ENCODE peak calls at places on chromosomes 5 and 9, in seven cellular contexts. One of them, this sample, is unnamed.
A peak's percentile ranks its signal among the peaks of the same experiment; 100 is the strongest.

GRCh38 chr5:98391921-98392625 is 381.4 kb upstream of the RGMB start:
- DNase-seq in endothelial cell: no peak
- DNase-seq in thoracic aorta: no peak
- DNase-seq in heart right ventricle: no peak
- DNase-seq in transverse colon: no peak
- DNase-seq in astrocyte of the cerebellum: no peak
- DNase-seq in tibial artery: no peak
- DNase-seq in this sample: no peak

GRCh38 chr9:35495984-35496383 is 6.1 kb downstream of the RUSC2 start:
- DNase-seq in thoracic aorta: no peak
- DNase-seq in astrocyte of the cerebellum: no peak
- DNase-seq in endothelial cell: no peak
- DNase-seq in transverse colon: no peak
- DNase-seq in tibial artery: no peak
- DNase-seq in heart right ventricle: no peak
- DNase-seq in this sample: no peak

GRCh38 chr9:91867740-91868139 is 82.3 kb downstream of the ROR2 start:
- DNase-seq in endothelial cell: no peak
- DNase-seq in transverse colon: no peak
- DNase-seq in astrocyte of the cerebellum: no peak
- DNase-seq in heart right ventricle: no peak
- DNase-seq in thoracic aorta: no peak
- DNase-seq in tibial artery: no peak
- DNase-seq in this sample: no peak

GRCh38 chr5:68415177-68416085 is 199.9 kb downstream of the PIK3R1 start:
- DNase-seq in heart right ventricle: peak; percentile 29
- DNase-seq in tibial artery: peak; percentile 30
- DNase-seq in thoracic aorta: no peak
- DNase-seq in astrocyte of the cerebellum: no peak
- DNase-seq in endothelial cell: no peak
- DNase-seq in transverse colon: no peak
- DNase-seq in this sample: peak; percentile 86

GRCh38 chr5:67166886-67167285 is 29.7 kb downstream of the CD180 start:
- DNase-seq in heart right ventricle: no peak
- DNase-seq in endothelial cell: no peak
- DNase-seq in astrocyte of the cerebellum: no peak
- DNase-seq in thoracic aorta: no peak
- DNase-seq in transverse colon: no peak
- DNase-seq in tibial artery: no peak
- DNase-seq in this sample: no peak

GRCh38 chr9:14311940-14312572 is 1.9 kb downstream of the NFIB start:
- DNase-seq in heart right ventricle: no peak
- DNase-seq in tibial artery: no peak
- DNase-seq in transverse colon: no peak
- DNase-seq in thoracic aorta: no peak
- DNase-seq in astrocyte of the cerebellum: no peak
- DNase-seq in endothelial cell: no peak
- DNase-seq in this sample: peak; percentile 66

GRCh38 chr9:84375954-84376353 is 35.4 kb upstream of the SLC28A3 start:
- DNase-seq in transverse colon: no peak
- DNase-seq in thoracic aorta: no peak
- DNase-seq in astrocyte of the cerebellum: no peak
- DNase-seq in heart right ventricle: no peak
- DNase-seq in tibial artery: no peak
- DNase-seq in endothelial cell: no peak
- DNase-seq in this sample: no peak

GRCh38 chr5:107553063-107553676 is 117.6 kb downstream of the EFNA5 start:
- DNase-seq in heart right ventricle: no peak
- DNase-seq in transverse colon: no peak
- DNase-seq in astrocyte of the cerebellum: no peak
- DNase-seq in thoracic aorta: no peak
- DNase-seq in endothelial cell: no peak
- DNase-seq in tibial artery: no peak
- DNase-seq in this sample: no peak

GRCh38 chr5:71904852-71905251 is 185.8 kb downstream of the CARTPT start:
- DNase-seq in endothelial cell: no peak
- DNase-seq in astrocyte of the cerebellum: no peak
- DNase-seq in transverse colon: no peak
- DNase-seq in tibial artery: no peak
- DNase-seq in thoracic aorta: no peak
- DNase-seq in heart right ventricle: no peak
- DNase-seq in this sample: no peak

GRCh38 chr9:120933310-120934044 is 6.9 kb upstream of the TRAF1 start:
- DNase-seq in tibial artery: no peak
- DNase-seq in thoracic aorta: no peak
- DNase-seq in transverse colon: no peak
- DNase-seq in astrocyte of the cerebellum: no peak
- DNase-seq in endothelial cell: no peak
- DNase-seq in heart right ventricle: no peak
- DNase-seq in this sample: no peak

GRCh38 chr9:135087489-135087791 is at the start of gene OLFM1:
- DNase-seq in transverse colon: peak; percentile 68
- DNase-seq in heart right ventricle: peak; percentile 81
- DNase-seq in tibial artery: peak; percentile 71
- DNase-seq in astrocyte of the cerebellum: no peak
- DNase-seq in thoracic aorta: no peak
- DNase-seq in endothelial cell: peak; percentile 83
- DNase-seq in this sample: peak; percentile 19

GRCh38 chr5:30690931-30691330 is 502.6 kb upstream of the CDH6 start:
- DNase-seq in heart right ventricle: no peak
- DNase-seq in tibial artery: no peak
- DNase-seq in transverse colon: no peak
- DNase-seq in endothelial cell: no peak
- DNase-seq in astrocyte of the cerebellum: no peak
- DNase-seq in thoracic aorta: no peak
- DNase-seq in this sample: no peak

GRCh38 chr5:73412597-73412988 is 36.0 kb downstream of the FOXD1 start:
- DNase-seq in tibial artery: no peak
- DNase-seq in thoracic aorta: no peak
- DNase-seq in endothelial cell: no peak
- DNase-seq in astrocyte of the cerebellum: no peak
- DNase-seq in transverse colon: no peak
- DNase-seq in heart right ventricle: no peak
- DNase-seq in this sample: no peak

GRCh38 chr5:159341914-159342313 is 11.6 kb upstream of the IL12B start:
- DNase-seq in endothelial cell: no peak
- DNase-seq in transverse colon: peak; percentile 42
- DNase-seq in heart right ventricle: peak; percentile 63
- DNase-seq in tibial artery: peak; percentile 76
- DNase-seq in thoracic aorta: peak; percentile 12
- DNase-seq in astrocyte of the cerebellum: no peak
- DNase-seq in this sample: peak; percentile 90

GRCh38 chr9:22041792-22042191 is 32.7 kb upstream of the CDKN2B start:
- DNase-seq in heart right ventricle: no peak
- DNase-seq in endothelial cell: no peak
- DNase-seq in transverse colon: peak; percentile 84
- DNase-seq in astrocyte of the cerebellum: no peak
- DNase-seq in thoracic aorta: no peak
- DNase-seq in tibial artery: no peak
- DNase-seq in this sample: peak; percentile 95

GRCh38 chr5:946720-947625 is 54.3 kb downstream of the TRIP13 start:
- DNase-seq in transverse colon: no peak
- DNase-seq in tibial artery: no peak
- DNase-seq in endothelial cell: no peak
- DNase-seq in thoracic aorta: no peak
- DNase-seq in heart right ventricle: no peak
- DNase-seq in astrocyte of the cerebellum: no peak
- DNase-seq in this sample: no peak

GRCh38 chr5:148091991-148092964 is 28.5 kb downstream of the SPINK5 start:
- DNase-seq in heart right ventricle: no peak
- DNase-seq in endothelial cell: no peak
- DNase-seq in transverse colon: no peak
- DNase-seq in thoracic aorta: no peak
- DNase-seq in astrocyte of the cerebellum: no peak
- DNase-seq in tibial artery: no peak
- DNase-seq in this sample: no peak

GRCh38 chr5:142584843-142585242 is 101.0 kb downstream of the FGF1 start:
- DNase-seq in heart right ventricle: no peak
- DNase-seq in astrocyte of the cerebellum: peak; percentile 11
- DNase-seq in transverse colon: no peak
- DNase-seq in tibial artery: no peak
- DNase-seq in thoracic aorta: no peak
- DNase-seq in endothelial cell: no peak
- DNase-seq in this sample: no peak

GRCh38 chr5:133930061-133930823 is 38.2 kb downstream of the C5orf15 start:
- DNase-seq in astrocyte of the cerebellum: peak; percentile 39
- DNase-seq in tibial artery: peak; percentile 35
- DNase-seq in heart right ventricle: no peak
- DNase-seq in endothelial cell: no peak
- DNase-seq in thoracic aorta: peak; percentile 24
- DNase-seq in transverse colon: peak; percentile 31
- DNase-seq in this sample: no peak

GRCh38 chr5:54362434-54362833 is 52.1 kb upstream of the ARL15 start:
- DNase-seq in transverse colon: no peak
- DNase-seq in heart right ventricle: no peak
- DNase-seq in astrocyte of the cerebellum: no peak
- DNase-seq in endothelial cell: no peak
- DNase-seq in thoracic aorta: no peak
- DNase-seq in tibial artery: no peak
- DNase-seq in this sample: no peak

GRCh38 chr9:134443169-134444039 is 117.1 kb downstream of the RXRA start:
- DNase-seq in astrocyte of the cerebellum: peak; percentile 81
- DNase-seq in endothelial cell: peak; percentile 80
- DNase-seq in heart right ventricle: peak; percentile 78
- DNase-seq in tibial artery: peak; percentile 76
- DNase-seq in thoracic aorta: peak; percentile 69
- DNase-seq in transverse colon: peak; percentile 93
- DNase-seq in this sample: peak; percentile 62

GRCh38 chr5:178281321-178281720 is 48.7 kb upstream of the PHYKPL start:
- DNase-seq in tibial artery: no peak
- DNase-seq in transverse colon: no peak
- DNase-seq in heart right ventricle: no peak
- DNase-seq in thoracic aorta: no peak
- DNase-seq in astrocyte of the cerebellum: no peak
- DNase-seq in endothelial cell: no peak
- DNase-seq in this sample: no peak

GRCh38 chr5:164433471-164433870 is 928.1 kb downstream of the MAT2B start:
- DNase-seq in endothelial cell: no peak
- DNase-seq in heart right ventricle: no peak
- DNase-seq in transverse colon: no peak
- DNase-seq in thoracic aorta: no peak
- DNase-seq in astrocyte of the cerebellum: no peak
- DNase-seq in tibial artery: no peak
- DNase-seq in this sample: no peak

GRCh38 chr5:32069396-32069795 is 104.7 kb downstream of the GOLPH3 start:
- DNase-seq in tibial artery: no peak
- DNase-seq in heart right ventricle: no peak
- DNase-seq in transverse colon: no peak
- DNase-seq in endothelial cell: no peak
- DNase-seq in thoracic aorta: no peak
- DNase-seq in astrocyte of the cerebellum: no peak
- DNase-seq in this sample: no peak

GRCh38 chr5:32071351-32071944 is 102.7 kb downstream of the GOLPH3 start:
- DNase-seq in heart right ventricle: no peak
- DNase-seq in transverse colon: no peak
- DNase-seq in tibial artery: no peak
- DNase-seq in thoracic aorta: no peak
- DNase-seq in endothelial cell: no peak
- DNase-seq in astrocyte of the cerebellum: no peak
- DNase-seq in this sample: no peak

GRCh38 chr5:32076699-32077695 is 97.1 kb downstream of the GOLPH3 start:
- DNase-seq in thoracic aorta: no peak
- DNase-seq in heart right ventricle: peak; percentile 72
- DNase-seq in astrocyte of the cerebellum: peak; percentile 94
- DNase-seq in tibial artery: peak; percentile 60
- DNase-seq in transverse colon: peak; percentile 27
- DNase-seq in endothelial cell: peak; percentile 46
- DNase-seq in this sample: peak; percentile 23

GRCh38 chr5:32072054-32072453 is 102.1 kb downstream of the GOLPH3 start:
- DNase-seq in astrocyte of the cerebellum: no peak
- DNase-seq in heart right ventricle: no peak
- DNase-seq in thoracic aorta: no peak
- DNase-seq in transverse colon: no peak
- DNase-seq in endothelial cell: no peak
- DNase-seq in tibial artery: no peak
- DNase-seq in this sample: no peak

DNA sequence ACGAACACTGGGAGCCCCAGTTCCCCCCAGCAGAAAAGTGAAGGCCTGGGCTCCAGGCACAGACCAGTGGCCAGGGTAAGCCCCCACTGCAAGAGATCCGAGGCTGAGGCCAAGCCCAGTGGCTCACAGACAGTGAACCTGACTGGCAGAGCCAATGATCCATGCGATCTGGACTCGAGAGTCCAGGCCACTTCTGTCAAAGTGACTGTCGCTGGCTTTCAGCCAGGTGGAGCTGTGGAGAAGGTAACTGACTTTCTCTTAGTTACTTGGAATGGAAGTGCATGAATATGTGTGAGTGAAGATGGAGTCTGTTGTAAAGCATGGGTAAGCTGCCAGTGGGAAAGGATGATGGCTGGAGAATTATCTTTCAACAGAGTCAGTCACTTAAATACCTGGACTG is 99.7 kb downstream of the GOLPH3 start:
- DNase-seq in thoracic aorta: no peak
- DNase-seq in astrocyte of the cerebellum: no peak
- DNase-seq in endothelial cell: no peak
- DNase-seq in transverse colon: no peak
- DNase-seq in heart right ventricle: no peak
- DNase-seq in tibial artery: no peak
- DNase-seq in this sample: no peak
- TF ChIP-seq CTCF in thoracic aorta: no peak
- TF ChIP-seq CTCF in astrocyte of the cerebellum: no peak
- TF ChIP-seq CTCF in endothelial cell: no peak
- TF ChIP-seq CTCF in transverse colon: no peak
- TF ChIP-seq CTCF in heart right ventricle: no peak
- TF ChIP-seq CTCF in tibial artery: no peak
- TF ChIP-seq CTCF in this sample: no peak

GRCh38 chr5:36150676-36151433 is 832 bp downstream of the LMBRD2 start:
- DNase-seq in tibial artery: peak; percentile 26
- DNase-seq in transverse colon: peak; percentile 36
- DNase-seq in heart right ventricle: peak; percentile 36
- DNase-seq in thoracic aorta: no peak
- DNase-seq in endothelial cell: peak; percentile 38
- DNase-seq in astrocyte of the cerebellum: no peak
- DNase-seq in this sample: no peak
- TF ChIP-seq CTCF in tibial artery: no peak
- TF ChIP-seq CTCF in transverse colon: no peak
- TF ChIP-seq CTCF in heart right ventricle: no peak
- TF ChIP-seq CTCF in thoracic aorta: no peak
- TF ChIP-seq CTCF in endothelial cell: no peak
- TF ChIP-seq CTCF in astrocyte of the cerebellum: no peak
- TF ChIP-seq CTCF in this sample: no peak

DNA sequence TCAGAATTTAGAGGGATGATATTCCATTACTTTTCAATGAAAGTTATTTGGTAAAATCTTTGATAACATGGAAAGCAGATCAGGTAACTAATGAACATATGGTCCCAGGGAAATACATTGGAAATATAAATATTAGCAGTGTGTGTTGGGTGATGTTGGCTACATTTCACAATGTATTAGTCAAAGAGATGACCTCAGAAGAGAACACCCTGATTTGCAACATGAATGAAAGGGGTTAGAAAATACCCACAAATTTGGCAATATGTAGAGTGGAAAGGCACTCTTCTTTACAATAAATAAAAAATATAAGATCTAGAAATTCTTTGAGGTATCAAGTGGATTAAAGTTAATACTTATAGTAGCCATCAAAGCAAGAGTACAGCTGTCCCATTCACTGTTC is 606.7 kb downstream of the PSAT1 start:
- DNase-seq in tibial artery: no peak
- DNase-seq in endothelial cell: no peak
- DNase-seq in heart right ventricle: no peak
- DNase-seq in astrocyte of the cerebellum: no peak
- DNase-seq in thoracic aorta: no peak
- DNase-seq in transverse colon: no peak
- DNase-seq in this sample: no peak
- TF ChIP-seq CTCF in tibial artery: no peak
- TF ChIP-seq CTCF in endothelial cell: no peak
- TF ChIP-seq CTCF in heart right ventricle: no peak
- TF ChIP-seq CTCF in astrocyte of the cerebellum: no peak
- TF ChIP-seq CTCF in thoracic aorta: no peak
- TF ChIP-seq CTCF in transverse colon: no peak
- TF ChIP-seq CTCF in this sample: no peak

GRCh38 chr9:83231039-83231438 is 168.1 kb upstream of the RASEF start:
- DNase-seq in astrocyte of the cerebellum: no peak
- DNase-seq in thoracic aorta: no peak
- DNase-seq in heart right ventricle: peak; percentile 54
- DNase-seq in tibial artery: no peak
- DNase-seq in transverse colon: no peak
- DNase-seq in endothelial cell: peak; percentile 15
- DNase-seq in this sample: no peak
- TF ChIP-seq CTCF in astrocyte of the cerebellum: no peak
- TF ChIP-seq CTCF in thoracic aorta: no peak
- TF ChIP-seq CTCF in heart right ventricle: peak; percentile 50
- TF ChIP-seq CTCF in tibial artery: no peak
- TF ChIP-seq CTCF in transverse colon: no peak
- TF ChIP-seq CTCF in endothelial cell: peak; percentile 43
- TF ChIP-seq CTCF in this sample: peak; percentile 44